ENCODE peak calls at places on chromosome 10, in four cellular contexts. One of them, this sample, is unnamed.

GRCh38 chr10:17736223-17736622 is 15.8 kb upstream of the TMEM236 start:
- DNase-seq in upper lobe of right lung: no peak
- DNase-seq in NCI-H774: no peak
- DNase-seq in right cardiac atrium: no peak
- DNase-seq in this sample: no peak

GRCh38 chr10:77635402-77636227 is 2.0 kb downstream of the KCNMA1 start:
- DNase-seq in right cardiac atrium: no peak
- DNase-seq in upper lobe of right lung: no peak
- DNase-seq in NCI-H774: no peak
- DNase-seq in this sample: no peak

GRCh38 chr10:122306282-122306681 is 35.2 kb downstream of the BTBD16 start:
- DNase-seq in right cardiac atrium: no peak
- DNase-seq in upper lobe of right lung: no peak
- DNase-seq in NCI-H774: no peak
- DNase-seq in this sample: no peak

GRCh38 chr10:102935510-102935909 is 17.4 kb downstream of the CNNM2 start:
- DNase-seq in upper lobe of right lung: no peak
- DNase-seq in NCI-H774: no peak
- DNase-seq in right cardiac atrium: no peak
- DNase-seq in this sample: no peak

GRCh38 chr10:91034494-91035157 is 113.7 kb upstream of the ANKRD1 start:
- DNase-seq in NCI-H774: no peak
- DNase-seq in right cardiac atrium: peak
- DNase-seq in upper lobe of right lung: peak
- DNase-seq in this sample: peak

GRCh38 chr10:86979296-86979818 is 11.1 kb downstream of the ADIRF start:
- DNase-seq in right cardiac atrium: no peak
- DNase-seq in upper lobe of right lung: no peak
- DNase-seq in NCI-H774: no peak
- DNase-seq in this sample: no peak

GRCh38 chr10:88314362-88314761 is 268.8 kb downstream of the RNLS start:
- DNase-seq in right cardiac atrium: no peak
- DNase-seq in NCI-H774: no peak
- DNase-seq in upper lobe of right lung: no peak
- DNase-seq in this sample: no peak

GRCh38 chr10:8049874-8050560 is 4.5 kb upstream of the GATA3 start:
- DNase-seq in NCI-H774: no peak
- DNase-seq in upper lobe of right lung: no peak
- DNase-seq in right cardiac atrium: no peak
- DNase-seq in this sample: no peak

GRCh38 chr10:28327494-28327886 is 24.6 kb upstream of the MPP7 start:
- DNase-seq in NCI-H774: no peak
- DNase-seq in right cardiac atrium: no peak
- DNase-seq in upper lobe of right lung: no peak
- DNase-seq in this sample: no peak

GRCh38 chr10:70657036-70657435 is 15.3 kb upstream of the ADAMTS14 start:
- DNase-seq in right cardiac atrium: no peak
- DNase-seq in NCI-H774: no peak
- DNase-seq in upper lobe of right lung: peak
- DNase-seq in this sample: no peak

GRCh38 chr10:119431034-119431767 is 111.3 kb downstream of the RGS10 start:
- DNase-seq in upper lobe of right lung: no peak
- DNase-seq in right cardiac atrium: no peak
- DNase-seq in NCI-H774: no peak
- DNase-seq in this sample: peak

GRCh38 chr10:91049961-91050360 is 129.1 kb upstream of the ANKRD1 start:
- DNase-seq in NCI-H774: no peak
- DNase-seq in upper lobe of right lung: no peak
- DNase-seq in right cardiac atrium: no peak
- DNase-seq in this sample: no peak

GRCh38 chr10:101897633-101898032 is 54.0 kb upstream of the KCNIP2 start:
- DNase-seq in upper lobe of right lung: no peak
- DNase-seq in right cardiac atrium: no peak
- DNase-seq in NCI-H774: no peak
- DNase-seq in this sample: no peak

GRCh38 chr10:77287647-77288120 is 349.9 kb downstream of the KCNMA1 start:
- DNase-seq in NCI-H774: peak
- DNase-seq in upper lobe of right lung: no peak
- DNase-seq in right cardiac atrium: no peak
- DNase-seq in this sample: no peak

GRCh38 chr10:4982764-4983226 is 19.6 kb downstream of the AKR1C1 start:
- DNase-seq in NCI-H774: no peak
- DNase-seq in right cardiac atrium: peak
- DNase-seq in upper lobe of right lung: no peak
- DNase-seq in this sample: no peak

GRCh38 chr10:121362026-121362425 is 236.2 kb downstream of the FGFR2 start:
- DNase-seq in NCI-H774: no peak
- DNase-seq in upper lobe of right lung: peak
- DNase-seq in right cardiac atrium: peak
- DNase-seq in this sample: no peak

GRCh38 chr10:8211631-8212030 is 157.1 kb downstream of the GATA3 start:
- DNase-seq in NCI-H774: no peak
- DNase-seq in upper lobe of right lung: no peak
- DNase-seq in right cardiac atrium: no peak
- DNase-seq in this sample: no peak

GRCh38 chr10:43204394-43204942 is 62.4 kb downstream of the RASGEF1A start:
- DNase-seq in NCI-H774: no peak
- DNase-seq in upper lobe of right lung: no peak
- DNase-seq in right cardiac atrium: no peak
- DNase-seq in this sample: peak

GRCh38 chr10:102644066-102644645 is at the start of gene TRIM8:
- DNase-seq in NCI-H774: no peak
- DNase-seq in upper lobe of right lung: peak
- DNase-seq in right cardiac atrium: peak
- DNase-seq in this sample: peak

GRCh38 chr10:31404640-31405039 is 85.6 kb downstream of the ZEB1 start:
- DNase-seq in upper lobe of right lung: no peak
- DNase-seq in right cardiac atrium: no peak
- DNase-seq in NCI-H774: no peak
- DNase-seq in this sample: no peak

GRCh38 chr10:12531305-12531738 is 182.0 kb downstream of the CAMK1D start:
- DNase-seq in upper lobe of right lung: no peak
- DNase-seq in NCI-H774: no peak
- DNase-seq in right cardiac atrium: peak
- DNase-seq in this sample: peak

GRCh38 chr10:98030093-98030821 is at the start of gene CRTAC1:
- DNase-seq in upper lobe of right lung: peak
- DNase-seq in NCI-H774: no peak
- DNase-seq in right cardiac atrium: peak
- DNase-seq in this sample: peak

GRCh38 chr10:32143302-32143847 is 87.2 kb upstream of the KIF5B start:
- DNase-seq in right cardiac atrium: no peak
- DNase-seq in NCI-H774: no peak
- DNase-seq in upper lobe of right lung: no peak
- DNase-seq in this sample: no peak

GRCh38 chr10:4046030-4046429 is 261.0 kb upstream of the KLF6 start:
- DNase-seq in upper lobe of right lung: no peak
- DNase-seq in NCI-H774: no peak
- DNase-seq in right cardiac atrium: no peak
- DNase-seq in this sample: no peak

GRCh38 chr10:71294091-71294561 is 24.9 kb upstream of the SLC29A3 start:
- DNase-seq in upper lobe of right lung: no peak
- DNase-seq in NCI-H774: no peak
- DNase-seq in right cardiac atrium: no peak
- DNase-seq in this sample: no peak

GRCh38 chr10:102416181-102417094 is 2.1 kb downstream of the PSD start:
- DNase-seq in upper lobe of right lung: no peak
- DNase-seq in right cardiac atrium: peak
- DNase-seq in NCI-H774: no peak
- DNase-seq in this sample: no peak

GRCh38 chr10:125060851-125061556 is 99.4 kb downstream of the CTBP2 start:
- DNase-seq in NCI-H774: no peak
- DNase-seq in upper lobe of right lung: peak
- DNase-seq in right cardiac atrium: peak
- DNase-seq in this sample: peak

GRCh38 chr10:23073527-23073926 is 21.9 kb upstream of the MSRB2 start:
- DNase-seq in upper lobe of right lung: no peak
- DNase-seq in NCI-H774: no peak
- DNase-seq in right cardiac atrium: no peak
- DNase-seq in this sample: no peak

GRCh38 chr10:78277734-78278404 is 244.2 kb downstream of the RPS24 start:
- DNase-seq in NCI-H774: no peak
- DNase-seq in upper lobe of right lung: no peak
- DNase-seq in right cardiac atrium: peak
- DNase-seq in this sample: peak

GRCh38 chr10:110615057-110615630 is 29.0 kb upstream of the RBM20 start:
- DNase-seq in upper lobe of right lung: no peak
- DNase-seq in NCI-H774: no peak
- DNase-seq in right cardiac atrium: no peak
- DNase-seq in this sample: no peak

GRCh38 chr10:86443936-86444335 is 77.3 kb upstream of the GRID1 start:
- DNase-seq in right cardiac atrium: no peak
- DNase-seq in NCI-H774: no peak
- DNase-seq in upper lobe of right lung: no peak
- DNase-seq in this sample: no peak

GRCh38 chr10:67883710-67884312 is 645 bp upstream of the SIRT1 start:
- DNase-seq in NCI-H774: peak
- DNase-seq in right cardiac atrium: no peak
- DNase-seq in upper lobe of right lung: no peak
- DNase-seq in this sample: no peak

GRCh38 chr10:14353291-14353913 is 22.7 kb upstream of the FRMD4A start:
- DNase-seq in NCI-H774: no peak
- DNase-seq in upper lobe of right lung: no peak
- DNase-seq in right cardiac atrium: no peak
- DNase-seq in this sample: no peak

GRCh38 chr10:22713853-22714523 is 390 bp downstream of the PIP4K2A start:
- DNase-seq in upper lobe of right lung: peak
- DNase-seq in right cardiac atrium: peak
- DNase-seq in NCI-H774: no peak
- DNase-seq in this sample: peak

GRCh38 chr10:104199567-104199966 is 32.6 kb downstream of the CFAP43 start:
- DNase-seq in NCI-H774: no peak
- DNase-seq in upper lobe of right lung: no peak
- DNase-seq in right cardiac atrium: no peak
- DNase-seq in this sample: no peak

GRCh38 chr10:116708386-116708785 is 34.0 kb downstream of the HSPA12A start:
- DNase-seq in right cardiac atrium: no peak
- DNase-seq in NCI-H774: no peak
- DNase-seq in upper lobe of right lung: no peak
- DNase-seq in this sample: no peak

GRCh38 chr10:27696466-27696865 is 49.2 kb downstream of the MKX start:
- DNase-seq in right cardiac atrium: no peak
- DNase-seq in upper lobe of right lung: no peak
- DNase-seq in NCI-H774: no peak
- DNase-seq in this sample: no peak

This sample was measured in heart left ventricle.